ENCODE peak calls at places on chromosomes 2 and 18, in eight cellular contexts. D is CD4-positive, alpha-beta T cell; O is left cardiac atrium; M is EH; E is activated naive CD4-positive, alpha-beta T cell treated with Interleukin-2 at 50 U/mL for 16 hours; B is stimulated activated CD4-positive, alpha-beta T cell treated with anti-CD3 and anti-CD28 coated beads, TNF-alpha, amount 100 ng/mL, for 48 hours; H is effector CD4-positive, alpha-beta T cell; A is GOT3. W is an unnamed sample.

GRCh38 chr2:17962874-17963273 is 84.4 kb downstream of the KCNS3 start:
- DNase-seq in D (no peak), O (no peak), M (peak), E (no peak), B (no peak), H (no peak), A (no peak), W (no peak)

GRCh38 chr2:37262510-37262909 is 31.1 kb downstream of the NDUFAF7 start:
- DNase-seq in D (no peak), O (no peak), M (no peak), E (no peak), B (no peak), H (no peak), A (no peak), W (no peak)

GRCh38 chr18:32372381-32373061 is 98.2 kb downstream of the GAREM1 start:
- DNase-seq in D (no peak), O (no peak), M (no peak), E (no peak), B (no peak), H (no peak), A (no peak), W (no peak)

GRCh38 chr2:85137131-85137530 is 3.9 kb downstream of the TCF7L1 start:
- DNase-seq in D (no peak), O (no peak), M (no peak), E (no peak), B (no peak), H (no peak), A (no peak), W (no peak)

GRCh38 chr2:26685943-26686839 is 6.3 kb upstream of the KCNK3 start:
- DNase-seq in D (no peak), O (peak), M (no peak), E (no peak), B (no peak), H (no peak), A (no peak), W (peak)

GRCh38 chr18:8623549-8624106 is 14.4 kb downstream of the RAB12 start:
- DNase-seq in D (no peak), O (peak), M (peak), E (no peak), B (no peak), H (no peak), A (no peak), W (no peak)

GRCh38 chr2:128395196-128395595 is 76.5 kb upstream of the HS6ST1 start:
- DNase-seq in D (no peak), O (no peak), M (no peak), E (no peak), B (no peak), H (no peak), A (no peak), W (peak)

GRCh38 chr2:235639387-235639786 is 145.5 kb downstream of the AGAP1 start:
- DNase-seq in D (no peak), O (peak), M (peak), E (no peak), B (no peak), H (no peak), A (peak), W (peak)

GRCh38 chr18:58669731-58670379 is 1.4 kb upstream of the MALT1 start:
- DNase-seq in D (no peak), O (no peak), M (peak), E (no peak), B (no peak), H (no peak), A (no peak), W (no peak)

GRCh38 chr2:120350125-120350524 is 4.2 kb downstream of the INHBB start:
- DNase-seq in D (no peak), O (no peak), M (no peak), E (no peak), B (no peak), H (no peak), A (no peak), W (no peak)

GRCh38 chr18:48402953-48403352 is 6.2 kb downstream of the ZBTB7C start:
- DNase-seq in D (no peak), O (no peak), M (no peak), E (no peak), B (no peak), H (no peak), A (no peak), W (no peak)

GRCh38 chr2:85893428-85894258 is 4.9 kb upstream of the ST3GAL5 start:
- DNase-seq in D (no peak), O (no peak), M (peak), E (no peak), B (no peak), H (no peak), A (no peak), W (no peak)

GRCh38 chr2:121897335-121897970 is 142.0 kb downstream of the TSN start:
- DNase-seq in D (no peak), O (no peak), M (peak), E (no peak), B (no peak), H (no peak), A (no peak), W (no peak)

GRCh38 chr2:138499684-138500083 is 1.9 kb upstream of the SPOPL start:
- DNase-seq in D (no peak), O (no peak), M (no peak), E (no peak), B (no peak), H (no peak), A (no peak), W (no peak)

GRCh38 chr2:145736901-145737300 is 1217.0 kb upstream of the ZEB2 start:
- DNase-seq in D (no peak), O (no peak), M (no peak), E (no peak), B (no peak), H (no peak), A (no peak), W (no peak)

GRCh38 chr18:21386523-21387240 is 144.7 kb downstream of the GREB1L start:
- DNase-seq in D (no peak), O (no peak), M (no peak), E (no peak), B (no peak), H (no peak), A (no peak), W (no peak)

GRCh38 chr18:28594034-28594433 is 417.1 kb upstream of the CDH2 start:
- DNase-seq in D (no peak), O (no peak), M (peak), E (no peak), B (no peak), H (no peak), A (no peak), W (no peak)

GRCh38 chr2:133489641-133490411 is 78.4 kb downstream of the NCKAP5 start:
- DNase-seq in D (no peak), O (peak), M (peak), E (no peak), B (no peak), H (no peak), A (no peak), W (peak)

GRCh38 chr2:232331071-232331470 is 47.5 kb upstream of the ALPP start:
- DNase-seq in D (no peak), O (peak), M (no peak), E (no peak), B (no peak), H (no peak), A (no peak), W (peak)

GRCh38 chr2:85746313-85747004 is 7.3 kb upstream of the ATOH8 start:
- DNase-seq in D (no peak), O (peak), M (no peak), E (no peak), B (no peak), H (no peak), A (no peak), W (no peak)

GRCh38 chr2:182435754-182436153 is 8.9 kb upstream of the PDE1A start:
- DNase-seq in D (no peak), O (no peak), M (peak), E (no peak), B (no peak), H (no peak), A (no peak), W (no peak)

GRCh38 chr18:10482985-10483949 is 28.8 kb downstream of the APCDD1 start:
- DNase-seq in D (no peak), O (no peak), M (no peak), E (no peak), B (no peak), H (no peak), A (no peak), W (no peak)

GRCh38 chr2:2573658-2574293 is 242.7 kb upstream of the MYT1L start:
- DNase-seq in D (no peak), O (no peak), M (no peak), E (no peak), B (no peak), H (no peak), A (no peak), W (no peak)

GRCh38 chr2:237525559-237526157 is 38.6 kb downstream of the MLPH start:
- DNase-seq in D (no peak), O (no peak), M (no peak), E (no peak), B (no peak), H (no peak), A (no peak), W (no peak)

GRCh38 chr2:88615822-88616221 is 11.4 kb downstream of the EIF2AK3 start:
- DNase-seq in D (no peak), O (no peak), M (no peak), E (no peak), B (no peak), H (no peak), A (no peak), W (no peak)

GRCh38 chr2:109466674-109467575 is 146.8 kb downstream of the SEPTIN10 start:
- DNase-seq in D (no peak), O (no peak), M (peak), E (no peak), B (no peak), H (no peak), A (no peak), W (peak)

GRCh38 chr18:4511166-4511565 is 56.1 kb upstream of the DLGAP1 start:
- DNase-seq in D (no peak), O (no peak), M (no peak), E (no peak), B (no peak), H (no peak), A (no peak), W (no peak)

GRCh38 chr18:50284226-50284885 is 3.0 kb upstream of the MBD1 start:
- DNase-seq in D (no peak), O (no peak), M (peak), E (no peak), B (no peak), H (no peak), A (no peak), W (no peak)

GRCh38 chr18:59779979-59780378 is 82.8 kb upstream of the CCBE1 start:
- DNase-seq in D (no peak), O (no peak), M (peak), E (no peak), B (no peak), H (no peak), A (no peak), W (no peak)

GRCh38 chr2:24247592-24247991 is 72.7 kb downstream of the FAM228A start:
- DNase-seq in D (no peak), O (no peak), M (no peak), E (no peak), B (no peak), H (no peak), A (no peak), W (no peak)

GRCh38 chr18:4248686-4249085 is 206.4 kb downstream of the DLGAP1 start:
- DNase-seq in D (no peak), O (no peak), M (no peak), E (no peak), B (no peak), H (no peak), A (no peak), W (no peak)

GRCh38 chr2:27804146-27804545 is 32.6 kb downstream of the MRPL33 start:
- DNase-seq in D (no peak), O (no peak), M (peak), E (no peak), B (no peak), H (no peak), A (no peak), W (no peak)

GRCh38 chr2:45821558-45822271 is 170.2 kb downstream of the PRKCE start:
- DNase-seq in D (no peak), O (peak), M (peak), E (no peak), B (no peak), H (no peak), A (no peak), W (peak)

GRCh38 chr2:143357956-143358355 is 228.7 kb downstream of the ARHGAP15 start:
- DNase-seq in D (no peak), O (no peak), M (no peak), E (no peak), B (no peak), H (no peak), A (no peak), W (no peak)

GRCh38 chr2:237935740-237936452 is 30.9 kb upstream of the UBE2F start:
- DNase-seq in D (no peak), O (no peak), M (no peak), E (no peak), B (no peak), H (no peak), A (no peak), W (no peak)

GRCh38 chr18:22267697-22268096 is 98.3 kb downstream of the GATA6 start:
- DNase-seq in D (no peak), O (peak), M (no peak), E (no peak), B (no peak), H (no peak), A (no peak), W (no peak)

GRCh38 chr18:48031011-48031480 is 100.6 kb upstream of the SMAD2 start:
- DNase-seq in D (no peak), O (no peak), M (peak), E (no peak), B (no peak), H (no peak), A (no peak), W (peak)

GRCh38 chr2:7430869-7431641 is 513.8 kb downstream of the RNF144A start:
- DNase-seq in D (peak), O (peak), M (no peak), E (peak), B (no peak), H (no peak), A (no peak), W (peak)

GRCh38 chr2:113064898-113065297 is 2.9 kb upstream of the IL1F10 start:
- DNase-seq in D (no peak), O (no peak), M (no peak), E (no peak), B (no peak), H (no peak), A (no peak), W (no peak)

GRCh38 chr2:199163901-199164300 is 293.8 kb downstream of the SATB2 start:
- DNase-seq in D (no peak), O (no peak), M (no peak), E (no peak), B (no peak), H (no peak), A (no peak), W (no peak)

W was measured in aorta.